ENCODE peak calls at places on chromosomes 3 and 15, in nine cellular contexts. L, H, E, U, N, Y, F, K and I are unnamed samples.

GRCh38 chr3:10982782-10983181 is 9.8 kb upstream of the SLC6A1 start:
- DNase-seq in H (peak; percentile 23), K (no peak), L (no peak), E (no peak), F (no peak), Y (no peak), U (no peak), N (no peak), I (no peak)

GRCh38 chr3:195914648-195915473 is 6.5 kb upstream of the TNK2 start:
- DNase-seq in U (peak; percentile 90), L (peak; percentile 94), Y (peak; percentile 82), N (peak; percentile 97), K (peak; percentile 87), F (peak; percentile 96), E (peak; percentile 97), H (peak; percentile 96), I (peak; percentile 97)

GRCh38 chr3:107142171-107142570 is 235.1 kb upstream of the CCDC54 start:
- DNase-seq in K (no peak), E (no peak), Y (no peak), U (no peak), L (no peak), N (no peak), H (no peak), F (no peak), I (no peak)

GRCh38 chr15:38084289-38084688 is 149.8 kb downstream of the TMCO5A start:
- DNase-seq in N (no peak), Y (no peak), H (no peak), F (peak; percentile 42), U (no peak), L (no peak), K (no peak), E (no peak), I (no peak)

GRCh38 chr15:93048426-93048721 is 40.6 kb downstream of the RGMA start:
- DNase-seq in E (no peak), Y (no peak), N (no peak), U (no peak), L (no peak), H (no peak), K (no peak), F (no peak), I (no peak)

GRCh38 chr3:172270767-172271166 is 177.5 kb downstream of the GHSR start:
- DNase-seq in Y (peak; percentile 6), N (no peak), L (no peak), U (no peak), H (no peak), E (no peak), F (no peak), K (no peak), I (no peak)

GRCh38 chr15:101105059-101105851 is 146.6 kb downstream of the CHSY1 start:
- DNase-seq in E (no peak), K (no peak), N (no peak), L (no peak), H (no peak), Y (no peak), U (no peak), F (no peak), I (no peak)

GRCh38 chr15:93974804-93975481 is 256.4 kb upstream of the MCTP2 start:
- DNase-seq in N (no peak), H (no peak), E (no peak), Y (no peak), U (no peak), K (no peak), F (peak; percentile 53), L (no peak), I (no peak)

GRCh38 chr15:75651810-75652543 is 4.3 kb downstream of the SNX33 start:
- DNase-seq in L (no peak), U (no peak), K (no peak), E (no peak), N (no peak), Y (no peak), F (no peak), H (peak; percentile 44), I (no peak)

GRCh38 chr15:81016253-81017068 is 15.7 kb downstream of the TLNRD1 start:
- DNase-seq in H (no peak), N (no peak), K (no peak), Y (no peak), E (no peak), L (no peak), U (no peak), F (no peak), I (no peak)

GRCh38 chr3:43584043-43584826 is 37.6 kb downstream of the ANO10 start:
- DNase-seq in Y (no peak), F (no peak), U (no peak), E (no peak), L (no peak), N (no peak), K (no peak), H (no peak), I (no peak)

GRCh38 chr15:56725386-56725785 is 7.9 kb downstream of the ZNF280D start:
- DNase-seq in H (no peak), F (no peak), K (no peak), Y (no peak), L (no peak), N (no peak), U (no peak), E (no peak), I (no peak)

GRCh38 chr15:63601026-63601726 is 4.0 kb downstream of the FBXL22 start:
- DNase-seq in E (peak; percentile 36), K (peak; percentile 54), F (no peak), L (peak; percentile 13), N (peak; percentile 65), Y (peak; percentile 41), H (peak; percentile 46), U (peak; percentile 47), I (peak; percentile 56)

GRCh38 chr3:58529516-58530353 is 7.3 kb downstream of the ACOX2 start:
- DNase-seq in U (no peak), Y (no peak), H (peak; percentile 15), N (peak; percentile 87), K (no peak), L (no peak), F (no peak), E (no peak), I (no peak)

GRCh38 chr3:55621648-55622047 is 134.5 kb upstream of the WNT5A start:
- DNase-seq in K (no peak), F (no peak), U (no peak), L (no peak), Y (no peak), N (no peak), H (no peak), E (no peak), I (no peak)

GRCh38 chr15:78120523-78120922 is 10.7 kb downstream of the CIB2 start:
- DNase-seq in E (no peak), H (no peak), K (no peak), U (no peak), F (no peak), L (no peak), Y (no peak), N (peak; percentile 52), I (no peak)

GRCh38 chr15:61146643-61147230 is 82.4 kb downstream of the RORA start:
- DNase-seq in H (no peak), E (no peak), F (no peak), U (no peak), N (no peak), Y (no peak), L (no peak), K (no peak), I (no peak)

GRCh38 chr3:143471705-143472104 is 352.1 kb downstream of the CHST2 start:
- DNase-seq in U (no peak), Y (no peak), F (no peak), N (no peak), E (no peak), L (no peak), K (no peak), H (no peak), I (no peak)

GRCh38 chr15:93217343-93217742 is 128.3 kb upstream of the RGMA start:
- DNase-seq in L (no peak), E (no peak), F (no peak), H (no peak), K (no peak), N (peak; percentile 19), Y (no peak), U (no peak), I (no peak)

GRCh38 chr3:172142074-172143059 is 103.0 kb downstream of the FNDC3B start:
- DNase-seq in H (peak; percentile 43), F (no peak), K (no peak), E (no peak), Y (no peak), N (no peak), U (no peak), L (no peak), I (no peak)

GRCh38 chr3:141804447-141804777 is 41.2 kb downstream of the GRK7 start:
- DNase-seq in H (no peak), L (no peak), E (no peak), F (no peak), K (no peak), Y (no peak), N (no peak), U (no peak), I (no peak)

GRCh38 chr15:75410196-75410595 is 41.3 kb downstream of the SIN3A start:
- DNase-seq in K (no peak), F (no peak), L (no peak), N (no peak), Y (no peak), U (no peak), E (no peak), H (no peak), I (no peak)

GRCh38 chr3:184568918-184569829 is 7.6 kb downstream of the EPHB3 start:
- DNase-seq in N (peak; percentile 79), U (no peak), H (peak; percentile 58), E (no peak), K (no peak), F (peak; percentile 79), L (no peak), Y (no peak), I (peak; percentile 93)

GRCh38 chr3:10551821-10552630 is 46.6 kb upstream of the ATP2B2 start:
- DNase-seq in F (peak; percentile 72), N (peak; percentile 36), E (peak; percentile 84), K (peak; percentile 30), L (peak; percentile 62), Y (no peak), U (no peak), H (peak; percentile 72), I (no peak)

GRCh38 chr15:92733934-92734521 is 78.5 kb upstream of the FAM174B start:
- DNase-seq in K (peak; percentile 3), H (peak; percentile 19), E (no peak), N (no peak), F (peak; percentile 27), L (no peak), Y (no peak), U (no peak), I (no peak)

GRCh38 chr15:51718199-51718598 is 19.3 kb downstream of the LYSMD2 start:
- DNase-seq in E (no peak), Y (no peak), L (no peak), K (no peak), F (no peak), U (no peak), N (no peak), H (no peak), I (no peak)

GRCh38 chr3:161163297-161163696 is 57.8 kb upstream of the NMD3 start:
- DNase-seq in Y (no peak), L (no peak), H (peak; percentile 64), K (no peak), F (no peak), U (no peak), E (no peak), N (no peak), I (peak; percentile 64)

GRCh38 chr15:68578960-68579935 is at the start of gene CORO2B:
- DNase-seq in N (peak; percentile 83), E (no peak), L (no peak), F (peak; percentile 46), Y (no peak), U (no peak), K (no peak), H (peak; percentile 50), I (peak; percentile 54)

GRCh38 chr3:174170248-174170647 is 688.9 kb upstream of the NAALADL2 start:
- DNase-seq in Y (no peak), L (no peak), F (no peak), N (no peak), U (no peak), K (no peak), E (no peak), H (no peak), I (no peak)

GRCh38 chr3:64272271-64272670 is 47.0 kb upstream of the PRICKLE2 start:
- DNase-seq in K (no peak), Y (no peak), F (no peak), H (no peak), N (no peak), L (no peak), E (no peak), U (no peak), I (no peak)

GRCh38 chr15:45107941-45108630 is 5.9 kb downstream of the DUOX2 start:
- DNase-seq in H (no peak), E (no peak), L (no peak), U (no peak), Y (no peak), F (no peak), N (no peak), K (no peak), I (no peak)